ENCODE peak calls at places on chromosomes 11 and 22, in five cellular contexts. X, O, I, G and U are unnamed samples.

GRCh38 chr22:47310601-47311000 is 548.2 kb downstream of the TBC1D22A start:
- DNase-seq in X (no peak), O (no peak), I (no peak), G (no peak), U (peak; percentile 64)

GRCh38 chr11:35087648-35088047 is 51.3 kb upstream of the CD44 start:
- DNase-seq in X (no peak), O (peak; percentile 49), I (no peak), G (peak; percentile 77), U (no peak)

GRCh38 chr11:117823294-117823940 is 1.1 kb downstream of the FXYD2 start:
- DNase-seq in X (no peak), O (peak; percentile 41), I (no peak), G (no peak), U (no peak)

GRCh38 chr11:125285844-125286243 is 121.3 kb downstream of the PKNOX2 start:
- DNase-seq in X (no peak), O (no peak), I (no peak), G (no peak), U (no peak)

GRCh38 chr11:133163463-133164419 is 368.6 kb downstream of the OPCML start:
- DNase-seq in X (no peak), O (no peak), I (no peak), G (peak; percentile 24), U (peak; percentile 15)

GRCh38 chr22:44697423-44698179 is 4.4 kb upstream of the PRR5 start:
- DNase-seq in X (peak; percentile 85), O (peak; percentile 50), I (peak; percentile 69), G (peak; percentile 72), U (peak; percentile 42)

GRCh38 chr11:122737951-122738693 is 82.6 kb downstream of the UBASH3B start:
- DNase-seq in X (no peak), O (peak; percentile 68), I (no peak), G (no peak), U (no peak)

GRCh38 chr22:22957090-22957489 is 69.5 kb downstream of the IGLL5 start:
- DNase-seq in X (no peak), O (no peak), I (no peak), G (no peak), U (no peak)

GRCh38 chr22:36701166-36701713 is 2.3 kb downstream of the CACNG2 start:
- DNase-seq in X (no peak), O (no peak), I (no peak), G (no peak), U (no peak)

GRCh38 chr11:98601181-98601773 is 419.5 kb upstream of the CNTN5 start:
- DNase-seq in X (no peak), O (no peak), I (no peak), G (no peak), U (no peak)

GRCh38 chr11:8209208-8209807 is 40.5 kb upstream of the RIC3 start:
- DNase-seq in X (no peak), O (no peak), I (peak; percentile 40), G (no peak), U (no peak)

GRCh38 chr22:19036229-19036522 is 86.0 kb downstream of the DGCR2 start:
- DNase-seq in X (no peak), O (no peak), I (no peak), G (no peak), U (no peak)

GRCh38 chr11:71330996-71331395 is 78.6 kb upstream of the SHANK2 start:
- DNase-seq in X (no peak), O (no peak), I (no peak), G (no peak), U (no peak)

GRCh38 chr11:5809122-5809519 is 397 bp downstream of the OR52N2 start:
- DNase-seq in X (no peak), O (peak; percentile 4), I (no peak), G (no peak), U (no peak)

GRCh38 chr11:70942593-70942992 is 309.8 kb downstream of the SHANK2 start:
- DNase-seq in X (no peak), O (no peak), I (no peak), G (no peak), U (no peak)

GRCh38 chr11:55624531-55624930 is 10.4 kb upstream of the OR4P4 start:
- DNase-seq in X (no peak), O (no peak), I (no peak), G (no peak), U (no peak)

GRCh38 chr22:23383491-23384450 is 196.3 kb downstream of the IGLL1 start:
- DNase-seq in X (no peak), O (no peak), I (peak; percentile 33), G (no peak), U (no peak)

GRCh38 chr22:50058338-50059184 is 463 bp upstream of the TTLL8 start:
- DNase-seq in X (no peak), O (no peak), I (no peak), G (no peak), U (no peak)

GRCh38 chr22:50057868-50058311 is at the start of gene TTLL8:
- DNase-seq in X (no peak), O (no peak), I (no peak), G (no peak), U (no peak)

GRCh38 chr22:50059881-50060262 is 1.8 kb upstream of the TTLL8 start:
- DNase-seq in X (no peak), O (no peak), I (no peak), G (no peak), U (no peak)

GRCh38 chr22:50060441-50061140 is 2.5 kb upstream of the TTLL8 start:
- DNase-seq in X (no peak), O (no peak), I (no peak), G (no peak), U (no peak)

GRCh38 chr22:50059185-50059880 is 1.2 kb upstream of the TTLL8 start:
- DNase-seq in X (no peak), O (peak; percentile 22), I (no peak), G (no peak), U (no peak)
- H3K4me3 ChIP-seq in X (peak overlapping the region; percentile 27), O (no peak overlapping the region), I (no peak overlapping the region), G (peak overlapping the region; percentile 20), U (no peak overlapping the region)

GRCh38 chr11:63880031-63880841 is 36.7 kb downstream of the RCOR2 start:
- DNase-seq in X (no peak), O (no peak), I (no peak), G (no peak), U (no peak)
- H3K4me1 ChIP-seq in X (peaks cover 69% of the 10 kb centered on the region), O (no peaks in the 10 kb centered on the region), I (peaks cover 15% of the 10 kb centered on the region), G (peaks cover 8% of the 10 kb centered on the region), U (peaks cover 4% of the 10 kb centered on the region)

GRCh38 chr11:10457901-10458300 is 2.8 kb downstream of the AMPD3 start:
- DNase-seq in X (no peak), O (no peak), I (no peak), G (no peak), U (no peak)

GRCh38 chr11:10456519-10456918 is 1.5 kb downstream of the AMPD3 start:
- DNase-seq in X (no peak), O (no peak), I (no peak), G (no peak), U (no peak)

GRCh38 chr11:10454902-10455631 is at the start of gene AMPD3:
- DNase-seq in X (no peak), O (no peak), I (no peak), G (no peak), U (peak; percentile 96)

GRCh38 chr11:10454506-10454901 is 560 bp upstream of the AMPD3 start:
- DNase-seq in X (no peak), O (no peak), I (no peak), G (no peak), U (no peak)

GRCh38 chr11:10455637-10456487 is 798 bp downstream of the AMPD3 start:
- DNase-seq in X (no peak), O (peak; percentile 38), I (peak; percentile 55), G (peak; percentile 27), U (no peak)
- H3K4me3 ChIP-seq in X (peak overlapping the region; percentile 24), O (peak overlapping the region; percentile 11), I (peak overlapping the region; percentile 23), G (peak overlapping the region; percentile 26), U (peak overlapping the region; percentile 17)

GRCh38 chr11:79461144-79461543 is 20.3 kb upstream of the TENM4 start:
- DNase-seq in X (no peak), O (no peak), I (no peak), G (peak; percentile 27), U (peak; percentile 5)
- H3K4me1 ChIP-seq in X (no peaks in the 10 kb centered on the region), O (no peaks in the 10 kb centered on the region), I (no peaks in the 10 kb centered on the region), G (no peaks in the 10 kb centered on the region), U (no peaks in the 10 kb centered on the region)

GRCh38 chr22:30946354-30946753 is 22.2 kb downstream of the MORC2 start:
- DNase-seq in X (no peak), O (no peak), I (no peak), G (no peak), U (no peak)

GRCh38 chr22:30949934-30950660 is 18.5 kb downstream of the MORC2 start:
- DNase-seq in X (no peak), O (no peak), I (no peak), G (no peak), U (no peak)

GRCh38 chr22:30947163-30947820 is 21.3 kb downstream of the MORC2 start:
- DNase-seq in X (peak; percentile 69), O (peak; percentile 12), I (peak; percentile 49), G (peak; percentile 27), U (no peak)

GRCh38 chr22:30948930-30949342 is 19.6 kb downstream of the MORC2 start:
- DNase-seq in X (no peak), O (no peak), I (no peak), G (no peak), U (no peak)

DNA sequence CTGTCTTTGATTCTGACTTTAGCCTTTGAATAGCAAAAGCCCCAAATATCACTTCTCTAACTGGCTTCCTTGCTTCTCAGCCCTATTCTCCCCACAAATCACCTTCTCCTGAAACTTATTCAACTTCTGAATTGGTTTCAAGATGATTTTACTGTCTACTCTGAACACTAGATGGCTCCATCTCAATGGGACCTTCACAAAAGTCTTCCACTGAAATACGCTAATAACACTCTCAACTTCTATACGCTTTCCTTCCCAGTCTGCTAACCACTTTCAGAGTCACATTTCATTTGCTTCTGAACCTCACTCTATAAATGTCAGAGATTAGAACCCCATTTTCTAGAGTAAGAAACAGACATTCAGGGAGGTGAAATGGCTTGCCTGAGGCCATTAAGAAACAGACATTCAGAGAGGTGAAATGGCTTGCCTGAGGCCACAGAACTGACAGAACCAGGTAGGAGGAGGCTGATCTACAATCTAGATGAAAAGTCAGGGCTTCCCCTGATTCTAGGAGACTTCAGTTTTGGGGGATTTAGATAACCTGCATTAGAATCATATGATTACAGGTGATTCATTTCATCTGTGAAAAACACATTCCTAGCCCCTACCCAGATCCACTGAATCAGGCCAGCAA is 20.6 kb downstream of the MORC2 start:
- DNase-seq in X (no peak), O (peak; percentile 63), I (no peak), G (peak; percentile 20), U (no peak)
- H3K4me3 ChIP-seq in X (no peak overlapping the region), O (no peak overlapping the region), I (no peak overlapping the region), G (no peak overlapping the region), U (no peak overlapping the region)

GRCh38 chr22:46109474-46110003 is 40.8 kb upstream of the PPARA start:
- DNase-seq in X (no peak), O (no peak), I (no peak), G (no peak), U (no peak)

GRCh38 chr22:46107753-46108563 is 42.4 kb upstream of the PPARA start:
- DNase-seq in X (no peak), O (no peak), I (no peak), G (no peak), U (no peak)

GRCh38 chr22:46110215-46110614 is 40.1 kb upstream of the PPARA start:
- DNase-seq in X (no peak), O (no peak), I (no peak), G (no peak), U (no peak)

GRCh38 chr22:46107089-46107664 is 43.1 kb upstream of the PPARA start:
- DNase-seq in X (no peak), O (no peak), I (no peak), G (no peak), U (no peak)

GRCh38 chr22:46108564-46109473 is 41.5 kb upstream of the PPARA start:
- DNase-seq in X (no peak), O (peak; percentile 20), I (no peak), G (peak; percentile 71), U (no peak)
- H3K4me1 ChIP-seq in X (peaks cover 98% of the 10 kb centered on the region), O (no peaks in the 10 kb centered on the region), I (peaks cover 100% of the 10 kb centered on the region), G (peaks cover 87% of the 10 kb centered on the region), U (peaks cover 97% of the 10 kb centered on the region)